ENCODE peak calls at places on chromosome 21, in six cellular contexts. O is Peyer's patch, R is adrenal gland, J is tibial nerve, N is H1, A is IMR-90. M is an unnamed sample.

GRCh38 chr21:41121785-41122415 is 46.1 kb upstream of the BACE2 start:
- DNase-seq in O (peak), R (peak), J (peak), N (peak), A (peak), M (peak)

GRCh38 chr21:26925636-26926035 is 41.3 kb downstream of the ADAMTS5 start:
- DNase-seq in O (no peak), R (no peak), J (no peak), N (no peak), A (no peak), M (no peak)

GRCh38 chr21:24118738-24119470 is 1488.4 kb downstream of the MRPL39 start:
- DNase-seq in O (no peak), R (no peak), J (no peak), N (no peak), A (peak), M (no peak)

GRCh38 chr21:40809673-40810072 is 37.3 kb downstream of the DSCAM start:
- DNase-seq in O (no peak), R (no peak), J (no peak), N (no peak), A (no peak), M (no peak)

GRCh38 chr21:32949701-32950100 is 76.0 kb upstream of the OLIG2 start:
- DNase-seq in O (no peak), R (no peak), J (no peak), N (no peak), A (no peak), M (no peak)

GRCh38 chr21:38853421-38853919 is 47.7 kb downstream of the ETS2 start:
- DNase-seq in O (no peak), R (no peak), J (no peak), N (no peak), A (peak), M (peak)

GRCh38 chr21:39510240-39510639 is 58.5 kb downstream of the SH3BGR start:
- DNase-seq in O (no peak), R (no peak), J (no peak), N (no peak), A (no peak), M (no peak)

GRCh38 chr21:32185103-32185502 is 93.7 kb downstream of the MIS18A start:
- DNase-seq in O (no peak), R (no peak), J (no peak), N (no peak), A (no peak), M (no peak)

GRCh38 chr21:23936224-23936623 is 1671.1 kb downstream of the MRPL39 start:
- DNase-seq in O (no peak), R (peak), J (peak), N (no peak), A (peak), M (no peak)

GRCh38 chr21:35168702-35169101 is 119.6 kb upstream of the RUNX1 start:
- DNase-seq in O (no peak), R (no peak), J (no peak), N (no peak), A (no peak), M (no peak)

GRCh38 chr21:38817371-38818335 is 11.9 kb downstream of the ETS2 start:
- DNase-seq in O (no peak), R (peak), J (no peak), N (no peak), A (peak), M (no peak)

GRCh38 chr21:17527240-17527639 is 14.4 kb downstream of the CXADR start:
- DNase-seq in O (no peak), R (no peak), J (no peak), N (no peak), A (peak), M (no peak)

GRCh38 chr21:27423073-27423472 is 456.2 kb upstream of the ADAMTS5 start:
- DNase-seq in O (no peak), R (peak), J (peak), N (no peak), A (peak), M (peak)

GRCh38 chr21:32114434-32115063 is 164.3 kb downstream of the MIS18A start:
- DNase-seq in O (no peak), R (no peak), J (no peak), N (no peak), A (no peak), M (no peak)

GRCh38 chr21:30408782-30409494 is 13.1 kb downstream of the KRTAP13-1 start:
- DNase-seq in O (no peak), R (no peak), J (no peak), N (peak), A (no peak), M (no peak)

GRCh38 chr21:20306836-20307235 is 691.4 kb upstream of the NCAM2 start:
- DNase-seq in O (no peak), R (no peak), J (no peak), N (no peak), A (no peak), M (no peak)

GRCh38 chr21:26964379-26964778 is 2.5 kb downstream of the ADAMTS5 start:
- DNase-seq in O (no peak), R (no peak), J (no peak), N (no peak), A (peak), M (peak)

GRCh38 chr21:31173881-31174555 is 135.7 kb upstream of the KRTAP19-8 start:
- DNase-seq in O (peak), R (peak), J (peak), N (no peak), A (no peak), M (no peak)

GRCh38 chr21:39579734-39580332 is 32.9 kb upstream of the B3GALT5 start:
- DNase-seq in O (no peak), R (no peak), J (no peak), N (no peak), A (no peak), M (no peak)

GRCh38 chr21:14766241-14766640 is 220.1 kb upstream of the SAMSN1 start:
- DNase-seq in O (no peak), R (no peak), J (no peak), N (peak), A (no peak), M (no peak)

GRCh38 chr21:14763695-14764064 is 217.6 kb upstream of the SAMSN1 start:
- DNase-seq in O (peak), R (no peak), J (no peak), N (no peak), A (no peak), M (no peak)

GRCh38 chr21:14771587-14771986 is 225.5 kb upstream of the SAMSN1 start:
- DNase-seq in O (no peak), R (no peak), J (no peak), N (no peak), A (no peak), M (no peak)

GRCh38 chr21:14767192-14767852 is 221.2 kb upstream of the SAMSN1 start:
- DNase-seq in O (no peak), R (no peak), J (no peak), N (no peak), A (no peak), M (no peak)

GRCh38 chr21:14768042-14768441 is 221.9 kb upstream of the SAMSN1 start:
- DNase-seq in O (no peak), R (no peak), J (no peak), N (no peak), A (no peak), M (no peak)
- H3K4me3 ChIP-seq in O (no peak), R (no peak), J (no peak), N (no peak), A (no peak), M (no peak)

GRCh38 chr21:43777953-43778352 is 1.8 kb upstream of the CSTB start:
- DNase-seq in O (no peak), R (no peak), J (no peak), N (no peak), A (no peak), M (no peak)

GRCh38 chr21:43775190-43775589 is 918 bp downstream of the CSTB start:
- DNase-seq in O (no peak), R (no peak), J (no peak), N (no peak), A (no peak), M (no peak)

GRCh38 chr21:43774163-43774562 is 1.9 kb downstream of the CSTB start:
- DNase-seq in O (no peak), R (no peak), J (no peak), N (no peak), A (no peak), M (no peak)

GRCh38 chr21:43778469-43779335 is 2.6 kb upstream of the CSTB start:
- DNase-seq in O (no peak), R (no peak), J (no peak), N (no peak), A (peak), M (no peak)

GRCh38 chr21:43775795-43776430 is at the start of gene CSTB:
- DNase-seq in O (peak), R (peak), J (peak), N (no peak), A (peak), M (peak)
- TF ChIP-seq POLR2A in O (peak), R (peak), J (peak), N (no peak), A (peak), M (peak)

GRCh38 chr21:18744840-18745239 is 341.3 kb upstream of the TMPRSS15 start:
- DNase-seq in O (no peak), R (no peak), J (no peak), N (no peak), A (no peak), M (no peak)
- H3K4me3 ChIP-seq in O (no peak), R (no peak), J (no peak), N (no peak), A (no peak), M (no peak)

DNA sequence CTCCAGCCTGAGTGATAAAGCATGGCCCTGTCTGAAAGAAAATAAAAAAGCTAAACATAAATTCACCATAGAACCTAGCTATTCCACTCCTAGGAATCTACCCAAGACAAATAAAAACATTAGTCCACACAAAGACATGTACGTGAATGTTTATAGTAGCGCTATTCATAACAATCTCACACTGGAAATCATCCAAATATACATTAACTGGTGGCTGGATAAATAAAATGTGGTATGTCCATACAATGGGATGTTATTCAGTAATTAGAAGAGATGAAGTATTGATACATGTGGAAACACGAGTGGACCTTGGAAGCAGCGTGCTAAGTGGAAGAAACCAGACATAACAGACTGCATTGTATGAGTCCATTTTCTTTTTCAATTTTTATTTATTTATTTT is 29.7 kb downstream of the RIPPLY3 start:
- DNase-seq in O (no peak), R (no peak), J (no peak), N (no peak), A (no peak), M (no peak)
- TF ChIP-seq POLR2A in O (no peak), R (no peak), J (no peak), N (no peak), A (no peak), M (no peak)

GRCh38 chr21:36681117-36681631 is 17.7 kb upstream of the SIM2 start:
- DNase-seq in O (no peak), R (no peak), J (no peak), N (no peak), A (no peak), M (no peak)
- H3K4me3 ChIP-seq in O (no peak), R (no peak), J (no peak), N (no peak), A (no peak), M (no peak)

DNA sequence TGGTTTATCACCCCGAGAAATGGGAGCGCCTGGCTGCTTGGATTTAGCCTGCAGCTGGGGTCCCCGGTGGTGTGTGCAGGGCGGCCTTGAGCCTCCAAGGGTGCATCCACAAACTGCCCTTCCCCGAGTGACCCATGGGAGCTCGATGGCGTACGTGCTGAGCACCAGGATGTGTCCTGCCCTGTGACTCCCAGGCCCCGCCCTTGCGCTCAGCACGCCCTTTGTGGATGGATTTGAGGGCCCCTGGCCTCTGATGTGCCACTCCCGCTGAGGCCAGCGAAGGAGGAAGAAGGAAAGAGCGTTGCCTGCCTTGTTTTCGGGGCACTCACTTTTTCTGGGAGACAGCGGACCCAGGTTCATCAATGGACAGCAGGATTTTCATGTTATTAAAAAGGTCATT is 1.7 kb upstream of the TFF3 start:
- DNase-seq in O (no peak), R (no peak), J (no peak), N (no peak), A (no peak), M (no peak)
- TF ChIP-seq POLR2A in O (peak), R (no peak), J (no peak), N (no peak), A (no peak), M (no peak)

GRCh38 chr21:37461494-37461893 is 94.9 kb downstream of the DYRK1A start:
- DNase-seq in O (no peak), R (no peak), J (no peak), N (no peak), A (peak), M (no peak)
- H3K4me3 ChIP-seq in O (no peak), R (no peak), J (no peak), N (peak), A (no peak), M (no peak)

GRCh38 chr21:29002442-29003144 is 9.9 kb upstream of the LTN1 start:
- DNase-seq in O (peak), R (peak), J (peak), N (peak), A (peak), M (peak)
- TF ChIP-seq POLR2A in O (peak), R (peak), J (peak), N (peak), A (peak), M (peak)

GRCh38 chr21:45615145-45615711 is 28.3 kb upstream of the PCBP3 start:
- DNase-seq in O (peak), R (no peak), J (no peak), N (no peak), A (peak), M (no peak)
- H3K4me3 ChIP-seq in O (peak), R (no peak), J (no peak), N (no peak), A (no peak), M (no peak)

DNA sequence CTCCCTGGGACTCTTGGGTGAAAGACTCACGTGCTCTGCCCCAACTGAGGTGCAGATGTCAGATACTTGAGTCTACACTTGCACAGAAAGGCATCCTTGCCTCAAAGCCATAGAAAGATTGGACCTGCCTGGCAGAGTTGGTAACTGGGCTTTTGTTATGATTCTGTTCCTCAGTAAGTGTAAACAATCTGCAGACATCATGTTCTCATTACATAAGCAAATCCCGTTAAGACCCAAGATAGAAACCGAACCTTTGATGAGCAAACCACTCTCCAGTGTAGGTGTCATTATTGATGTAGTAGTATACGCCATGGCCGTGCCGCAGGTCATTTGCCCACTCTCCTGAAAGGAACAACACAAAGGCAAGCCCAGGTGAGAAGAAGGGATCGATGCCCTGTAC is 9.9 kb downstream of the RSPH1 start:
- DNase-seq in O (no peak), R (no peak), J (no peak), N (no peak), A (no peak), M (no peak)
- TF ChIP-seq POLR2A in O (no peak), R (no peak), J (no peak), N (no peak), A (no peak), M (no peak)